ENCODE peak calls at places on chromosome 7, in ten cellular contexts. Q is hypothalamus; I is cardiac muscle cell; P is stimulated activated CD4-positive, alpha-beta T cell treated with anti-CD3 and anti-CD28 coated beads, Interleukin-15, amount 100 ng/mL, for 1 hour; F is cardiac fibroblast; W is activated gamma-delta T cell treated with Interleukin-2 at 50 U/mL for 16 hours; D is upper lobe of right lung; X is caudate nucleus; K is Calu3; S is gastrocnemius medialis. J is an unnamed sample.
A peak's percentile ranks its signal among the peaks of the same experiment; 100 is the strongest.

GRCh38 chr7:29035044-29035740 is 77.1 kb upstream of the TRIL start:
- DNase-seq in W (no peak), F (peak; percentile 93), Q (no peak), I (peak; percentile 82), S (no peak), P (no peak), K (peak; percentile 75), D (no peak), X (no peak), J (no peak)

GRCh38 chr7:109864263-109864662 is 1226.7 kb upstream of the LRRN3 start:
- DNase-seq in K (no peak), S (no peak), D (no peak), P (no peak), W (no peak), Q (no peak), X (no peak), F (no peak), I (no peak), J (peak; percentile 50)

GRCh38 chr7:151721694-151722093 is 155.2 kb downstream of the PRKAG2 start:
- DNase-seq in W (no peak), P (no peak), S (no peak), X (no peak), Q (no peak), D (no peak), K (no peak), I (peak; percentile 39), F (no peak), J (no peak)

GRCh38 chr7:30406664-30407425 is 71.7 kb downstream of the NOD1 start:
- DNase-seq in P (no peak), W (no peak), F (no peak), I (no peak), K (no peak), X (no peak), S (peak; percentile 84), D (no peak), Q (no peak), J (no peak)

GRCh38 chr7:129093867-129094456 is 39.1 kb upstream of the TNPO3 start:
- DNase-seq in W (no peak), I (no peak), P (no peak), K (no peak), F (no peak), X (no peak), S (no peak), Q (no peak), D (no peak), J (no peak)

GRCh38 chr7:55975944-55976633 is 11.7 kb downstream of the NIPSNAP2 start:
- DNase-seq in I (no peak), X (no peak), K (no peak), Q (no peak), P (no peak), W (no peak), D (no peak), F (no peak), S (peak; percentile 24), J (no peak)

GRCh38 chr7:90251304-90251635 is 6.3 kb downstream of the CFAP69 start:
- DNase-seq in D (no peak), W (no peak), P (no peak), F (no peak), K (no peak), I (no peak), S (no peak), X (no peak), Q (no peak), J (no peak)

GRCh38 chr7:1314908-1315450 is 82.3 kb downstream of the UNCX start:
- DNase-seq in P (no peak), F (no peak), K (no peak), I (no peak), W (no peak), D (no peak), X (no peak), Q (no peak), S (no peak), J (no peak)